ENCODE peak calls at places on chromosomes 13 and 19, in six cellular contexts. F is heart right ventricle, S is lung, X is mammary epithelial cell, Q is WERI-Rb-1, H is right cardiac atrium. B is an unnamed sample.
A peak's percentile ranks its signal among the peaks of the same experiment; 100 is the strongest.

GRCh38 chr19:57515218-57515617 is 11.9 kb upstream of the ZNF549 start:
- DNase-seq in F (no peak), S (no peak), X (no peak), Q (no peak), H (no peak), B (no peak)

GRCh38 chr13:82480415-82480814 is 1401.9 kb downstream of the SLITRK1 start:
- DNase-seq in F (no peak), S (no peak), X (no peak), Q (no peak), H (no peak), B (no peak)

GRCh38 chr19:18259848-18260247 is 14.4 kb downstream of the IQCN start:
- DNase-seq in F (no peak), S (no peak), X (no peak), Q (no peak), H (no peak), B (no peak)

GRCh38 chr13:75544681-75545333 is 4.8 kb upstream of the UCHL3 start:
- DNase-seq in F (no peak), S (no peak), X (peak; percentile 66), Q (no peak), H (no peak), B (peak; percentile 59)

GRCh38 chr19:33795370-33796163 is 1.1 kb upstream of the KCTD15 start:
- DNase-seq in F (peak; percentile 91), S (peak; percentile 75), X (peak; percentile 75), Q (peak; percentile 86), H (peak; percentile 90), B (no peak)

GRCh38 chr19:2171349-2172145 is 7.8 kb downstream of the DOT1L start:
- DNase-seq in F (peak; percentile 58), S (no peak), X (no peak), Q (peak; percentile 53), H (peak; percentile 62), B (no peak)

GRCh38 chr19:11136400-11137101 is 19.0 kb downstream of the SPC24 start:
- DNase-seq in F (no peak), S (no peak), X (peak; percentile 47), Q (no peak), H (no peak), B (no peak)

GRCh38 chr19:34254552-34255432 is at the start of gene GARRE1:
- DNase-seq in F (peak; percentile 36), S (no peak), X (no peak), Q (peak; percentile 41), H (peak; percentile 50), B (no peak)

GRCh38 chr19:801030-801860 is 4.0 kb downstream of the PTBP1 start:
- DNase-seq in F (peak; percentile 84), S (peak; percentile 79), X (peak; percentile 56), Q (no peak), H (peak; percentile 89), B (no peak)

GRCh38 chr13:98542568-98543379 is 34.1 kb downstream of the STK24 start:
- DNase-seq in F (no peak), S (no peak), X (no peak), Q (no peak), H (no peak), B (no peak)

GRCh38 chr13:41496420-41497234 is 39.3 kb downstream of the RGCC start:
- DNase-seq in F (no peak), S (no peak), X (no peak), Q (no peak), H (no peak), B (no peak)

GRCh38 chr19:33609353-33609752 is 12.4 kb upstream of the CHST8 start:
- DNase-seq in F (no peak), S (no peak), X (no peak), Q (no peak), H (no peak), B (no peak)

GRCh38 chr19:55638864-55639359 is 1.9 kb upstream of the ZNF580 start:
- DNase-seq in F (no peak), S (no peak), X (no peak), Q (peak; percentile 77), H (peak; percentile 45), B (no peak)

GRCh38 chr13:73496711-73497110 is 437.9 kb downstream of the KLF5 start:
- DNase-seq in F (no peak), S (no peak), X (no peak), Q (no peak), H (no peak), B (no peak)

GRCh38 chr13:27022571-27023311 is 148.9 kb downstream of the USP12 start:
- DNase-seq in F (no peak), S (no peak), X (peak; percentile 19), Q (peak; percentile 8), H (no peak), B (no peak)

GRCh38 chr19:49883094-49883493 is 5.6 kb downstream of the TBC1D17 start:
- DNase-seq in F (no peak), S (no peak), X (no peak), Q (no peak), H (no peak), B (no peak)

GRCh38 chr13:44382635-44383145 is 9.1 kb downstream of the SERP2 start:
- DNase-seq in F (no peak), S (no peak), X (no peak), Q (no peak), H (no peak), B (no peak)

GRCh38 chr19:17724655-17725054 is 5.4 kb downstream of the MAP1S start:
- DNase-seq in F (no peak), S (no peak), X (no peak), Q (no peak), H (no peak), B (no peak)

GRCh38 chr13:44306401-44307192 is 67.0 kb upstream of the SERP2 start:
- DNase-seq in F (peak; percentile 89), S (no peak), X (peak; percentile 97), Q (peak; percentile 25), H (peak; percentile 78), B (peak; percentile 82)

GRCh38 chr13:75927183-75927582 is 291.1 kb downstream of the LMO7 start:
- DNase-seq in F (no peak), S (no peak), X (no peak), Q (no peak), H (no peak), B (no peak)

DNA sequence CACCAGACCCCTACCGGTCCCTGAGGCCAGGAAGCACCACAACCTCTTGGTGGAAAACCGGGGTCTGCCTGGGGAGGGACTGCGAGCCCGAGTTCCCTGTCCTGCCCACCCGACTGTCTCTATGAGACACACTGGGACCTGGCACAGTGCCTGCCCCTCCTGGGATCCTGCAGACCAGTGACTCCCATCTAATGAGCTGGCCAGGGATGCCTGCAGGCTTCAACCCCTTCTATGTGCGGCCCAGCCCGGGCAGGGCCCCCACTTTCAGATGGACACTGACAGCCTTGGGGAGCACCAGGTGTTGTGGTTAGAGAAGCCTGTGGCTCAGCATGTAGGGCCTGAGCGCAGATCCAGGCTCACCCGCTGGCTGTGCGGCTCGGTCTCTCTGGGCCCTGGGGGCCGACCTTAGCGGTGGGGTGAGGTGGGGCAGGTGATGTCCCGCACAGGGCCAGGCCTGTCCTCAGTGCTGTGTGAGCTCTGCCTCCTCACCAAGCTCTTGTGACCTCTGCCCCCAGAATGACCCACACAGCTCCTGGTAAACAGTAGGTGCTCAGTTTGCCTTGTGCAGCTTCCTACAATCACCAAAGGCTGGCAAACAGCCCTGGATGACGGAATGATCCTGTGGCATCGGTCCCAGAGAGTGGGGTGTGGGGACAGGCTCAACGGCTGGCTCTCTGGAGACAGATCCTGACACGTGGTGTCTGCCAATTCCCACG is 17.9 kb upstream of the CACTIN start:
- DNase-seq in F (no peak), S (no peak), X (no peak), Q (no peak), H (peak; percentile 64), B (no peak)
- H3K27ac ChIP-seq in F (no peak overlapping the region), S (no peak overlapping the region), X (no peak overlapping the region), Q (no peak overlapping the region), H (no peak overlapping the region), B (no peak overlapping the region)

GRCh38 chr13:51277943-51278342 is 55.7 kb downstream of the FAM124A start:
- DNase-seq in F (no peak), S (no peak), X (no peak), Q (no peak), H (no peak), B (no peak)
- H3K27ac ChIP-seq in F (no peak overlapping the region), S (no peak overlapping the region), X (no peak overlapping the region), Q (no peak overlapping the region), H (no peak overlapping the region), B (no peak overlapping the region)

GRCh38 chr13:31631716-31632115 is 107.6 kb upstream of the RXFP2 start:
- DNase-seq in F (no peak), S (no peak), X (no peak), Q (no peak), H (no peak), B (no peak)

GRCh38 chr13:31625115-31625514 is 114.2 kb upstream of the RXFP2 start:
- DNase-seq in F (no peak), S (no peak), X (no peak), Q (no peak), H (no peak), B (no peak)

GRCh38 chr13:31629085-31629785 is 110.1 kb upstream of the RXFP2 start:
- DNase-seq in F (no peak), S (no peak), X (peak; percentile 30), Q (no peak), H (peak; percentile 37), B (no peak)

GRCh38 chr13:31627097-31627496 is 112.2 kb upstream of the RXFP2 start:
- DNase-seq in F (no peak), S (no peak), X (peak; percentile 19), Q (no peak), H (no peak), B (no peak)

GRCh38 chr13:31631071-31631470 is 108.3 kb upstream of the RXFP2 start:
- DNase-seq in F (no peak), S (no peak), X (no peak), Q (no peak), H (no peak), B (no peak)
- H3K27ac ChIP-seq in F (no peak overlapping the region), S (no peak overlapping the region), X (no peak overlapping the region), Q (no peak overlapping the region), H (no peak overlapping the region), B (no peak overlapping the region)

GRCh38 chr19:4014541-4015491 is 7.3 kb downstream of the PIAS4 start:
- DNase-seq in F (peak; percentile 70), S (no peak), X (no peak), Q (no peak), H (peak; percentile 46), B (no peak)

GRCh38 chr19:4012092-4012974 is 4.8 kb downstream of the PIAS4 start:
- DNase-seq in F (no peak), S (no peak), X (no peak), Q (peak; percentile 64), H (no peak), B (no peak)

GRCh38 chr19:4012975-4013634 is 5.6 kb downstream of the PIAS4 start:
- DNase-seq in F (no peak), S (no peak), X (no peak), Q (no peak), H (no peak), B (no peak)

GRCh38 chr19:4015705-4016402 is 8.3 kb downstream of the PIAS4 start:
- DNase-seq in F (no peak), S (no peak), X (no peak), Q (no peak), H (no peak), B (no peak)

DNA sequence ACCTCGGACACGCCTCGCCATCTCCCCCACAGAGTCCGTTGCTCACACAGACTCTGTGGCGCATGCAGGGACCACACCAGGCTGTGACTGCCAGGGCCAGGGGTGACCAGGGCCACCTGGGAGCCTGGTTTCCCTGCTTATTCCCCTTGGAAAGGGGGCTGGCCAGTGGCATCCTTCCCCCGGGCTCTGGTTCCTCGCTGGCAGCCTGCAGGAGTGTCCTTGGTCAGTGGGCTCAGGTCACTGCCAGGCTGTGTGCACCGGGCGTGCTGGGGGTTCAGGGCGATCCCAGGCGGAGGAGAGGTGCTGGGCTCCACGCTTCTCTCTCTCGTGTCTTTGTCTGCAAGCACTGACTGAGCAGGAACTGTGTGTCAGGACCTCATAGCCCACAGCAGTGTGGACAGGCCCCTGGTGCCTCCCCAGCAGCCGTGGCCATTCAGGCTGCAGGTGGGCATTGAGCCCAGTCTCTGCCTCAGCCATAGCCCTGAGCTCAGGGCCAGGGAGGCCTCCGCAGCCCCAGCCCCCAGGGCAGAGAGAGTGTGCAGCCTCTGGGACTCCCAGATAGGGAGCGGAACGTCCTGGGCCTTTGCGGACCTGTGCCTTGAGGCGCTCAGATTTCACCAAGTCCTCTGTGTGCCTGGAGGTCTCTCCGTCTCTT is 6.5 kb downstream of the PIAS4 start:
- DNase-seq in F (no peak), S (no peak), X (no peak), Q (no peak), H (no peak), B (no peak)
- H3K27ac ChIP-seq in F (peak overlapping the region; percentile 84), S (no peak overlapping the region), X (no peak overlapping the region), Q (no peak overlapping the region), H (no peak overlapping the region), B (no peak overlapping the region)

B was measured in epithelial cell of prostate.